ENCODE peak calls at places on chromosomes 11 and 22, in six cellular contexts. H is iPS DF 19.7, P is LoVo, B is GM23248, V is brain microvascular endothelial cell, J is mesendoderm. Y is an unnamed sample.

GRCh38 chr11:69653406-69653960 is 12.5 kb downstream of the CCND1 start:
- DNase-seq in P (no peak), V (no peak), J (no peak), H (no peak), B (no peak), Y (no peak)

GRCh38 chr11:101299210-101299609 is 169.6 kb upstream of the PGR start:
- DNase-seq in P (no peak), V (no peak), B (no peak), J (no peak), H (no peak), Y (no peak)

GRCh38 chr11:121109916-121110656 is 9.0 kb downstream of the TECTA start:
- DNase-seq in H (no peak), V (no peak), P (no peak), J (peak; percentile 26), B (no peak), Y (no peak)

GRCh38 chr11:87038235-87038960 is 664 bp downstream of the TMEM135 start:
- DNase-seq in P (no peak), J (no peak), V (no peak), H (no peak), B (peak; percentile 48), Y (peak; percentile 30)

GRCh38 chr11:101436511-101437142 is 147.2 kb downstream of the TRPC6 start:
- DNase-seq in P (peak; percentile 34), J (peak; percentile 80), H (no peak), B (peak; percentile 58), V (peak; percentile 45), Y (peak; percentile 55)

GRCh38 chr11:69928124-69928523 is 108.9 kb upstream of the FGF3 start:
- DNase-seq in P (no peak), V (no peak), J (no peak), H (no peak), B (no peak), Y (no peak)

GRCh38 chr22:17565986-17566687 is 2.8 kb downstream of the SLC25A18 start:
- DNase-seq in B (no peak), H (no peak), J (no peak), P (no peak), V (no peak), Y (no peak)

GRCh38 chr11:26105762-26106423 is 226.0 kb upstream of the ANO3 start:
- DNase-seq in P (no peak), J (no peak), B (no peak), V (no peak), H (no peak), Y (no peak)

GRCh38 chr22:20159088-20159487 is 8.2 kb upstream of the CCDC188 start:
- DNase-seq in J (peak; percentile 21), V (no peak), B (no peak), H (no peak), P (no peak), Y (no peak)

Y was measured in AG20443.